ENCODE peak calls at places on chromosomes 12 and 14, in five cellular contexts. X is lower leg skin, I is endothelial cell, Z is neural crest cell, S is bronchial epithelial cell. P is an unnamed sample.

GRCh38 chr12:76784600-76785051 is 20.7 kb downstream of the ZDHHC17 start:
- DNase-seq in Z (no peak), S (peak; percentile 25), X (no peak), I (no peak), P (no peak)

GRCh38 chr12:33649992-33650391 is 210.4 kb upstream of the SYT10 start:
- DNase-seq in I (no peak), Z (no peak), S (no peak), X (no peak), P (no peak)

GRCh38 chr14:74514471-74514932 is 20.9 kb downstream of the ISCA2 start:
- DNase-seq in I (no peak), X (no peak), Z (no peak), S (peak; percentile 60), P (no peak)

GRCh38 chr12:104976703-104977102 is 9.4 kb upstream of the NOPCHAP1 start:
- DNase-seq in Z (no peak), X (no peak), I (no peak), S (no peak), P (no peak)

GRCh38 chr14:28515571-28515970 is 251.0 kb upstream of the FOXG1 start:
- DNase-seq in Z (no peak), X (no peak), I (peak; percentile 7), S (peak; percentile 88), P (no peak)

GRCh38 chr12:68792952-68793351 is 15.0 kb upstream of the MDM2 start:
- DNase-seq in S (peak; percentile 76), Z (no peak), X (peak; percentile 21), I (peak; percentile 34), P (no peak)

GRCh38 chr12:24424889-24425600 is 475.6 kb upstream of the SOX5 start:
- DNase-seq in X (no peak), S (no peak), Z (no peak), I (no peak), P (no peak)

GRCh38 chr12:91628656-91629055 is 446.0 kb upstream of the DCN start:
- DNase-seq in X (no peak), I (no peak), S (no peak), Z (no peak), P (no peak)

GRCh38 chr12:76346798-76347420 is 1.3 kb downstream of the BBS10 start:
- DNase-seq in X (no peak), Z (no peak), S (peak; percentile 55), I (no peak), P (no peak)

GRCh38 chr14:77376380-77376770 is 519 bp downstream of the TMED8 start:
- DNase-seq in S (peak; percentile 8), X (no peak), I (peak; percentile 4), Z (peak; percentile 9), P (no peak)

GRCh38 chr14:68193970-68194634 is 374.5 kb downstream of the RAD51B start:
- DNase-seq in X (no peak), Z (no peak), S (no peak), I (no peak), P (no peak)

GRCh38 chr14:68198713-68199464 is 379.3 kb downstream of the RAD51B start:
- DNase-seq in S (no peak), X (no peak), Z (no peak), I (no peak), P (no peak)

GRCh38 chr14:68195126-68195525 is 375.5 kb downstream of the RAD51B start:
- DNase-seq in S (no peak), X (no peak), Z (no peak), I (no peak), P (no peak)

GRCh38 chr14:68203871-68204270 is 384.3 kb downstream of the RAD51B start:
- DNase-seq in Z (no peak), S (no peak), I (no peak), X (no peak), P (no peak)

GRCh38 chr14:68199465-68200145 is 380.0 kb downstream of the RAD51B start:
- DNase-seq in S (peak; percentile 17), Z (peak; percentile 9), X (peak; percentile 85), I (peak; percentile 8), P (no peak)
- TF ChIP-seq CTCF in S (no peak), Z (no peak), X (no peak), I (no peak), P (no peak)

DNA sequence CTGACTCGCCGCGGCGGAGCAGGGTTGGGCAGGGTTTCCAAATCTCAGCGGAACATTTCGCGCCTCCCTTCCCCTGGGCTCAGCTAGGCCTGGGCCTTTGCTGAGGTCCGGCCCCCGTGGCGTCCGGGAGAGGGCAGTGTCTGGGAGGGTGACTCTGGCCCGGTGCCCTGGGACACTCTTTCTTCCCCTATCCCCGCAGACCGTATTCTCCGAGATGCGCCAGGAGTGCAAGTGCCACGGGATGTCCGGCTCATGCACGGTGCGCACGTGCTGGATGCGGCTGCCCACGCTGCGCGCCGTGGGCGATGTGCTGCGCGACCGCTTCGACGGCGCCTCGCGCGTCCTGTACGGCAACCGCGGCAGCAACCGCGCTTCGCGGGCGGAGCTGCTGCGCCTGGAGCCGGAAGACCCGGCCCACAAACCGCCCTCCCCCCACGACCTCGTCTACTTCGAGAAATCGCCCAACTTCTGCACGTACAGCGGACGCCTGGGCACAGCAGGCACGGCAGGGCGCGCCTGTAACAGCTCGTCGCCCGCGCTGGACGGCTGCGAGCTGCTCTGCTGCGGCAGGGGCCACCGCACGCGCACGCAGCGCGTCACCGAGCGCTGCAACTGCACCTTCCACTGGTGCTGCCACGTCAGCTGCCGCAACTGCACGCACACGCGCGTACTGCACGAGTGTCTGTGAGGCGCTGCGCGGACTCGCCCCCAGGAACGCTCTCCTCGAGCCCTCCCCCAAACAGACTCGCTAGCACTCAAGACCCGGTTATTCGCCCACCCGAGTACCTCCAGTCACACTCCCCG is 3.0 kb downstream of the WNT1 start:
- DNase-seq in Z (no peak), X (no peak), I (no peak), S (no peak), P (no peak)
- TF ChIP-seq CTCF in Z (no peak), X (no peak), I (no peak), S (peak; percentile 2), P (no peak)

GRCh38 chr14:64591809-64592208 is 42.0 kb downstream of the PPP1R36 start:
- DNase-seq in Z (no peak), S (no peak), I (no peak), X (no peak), P (no peak)
- TF ChIP-seq CTCF in Z (no peak), S (no peak), I (no peak), X (no peak), P (no peak)

GRCh38 chr12:29402437-29402836 is 21.5 kb upstream of the ERGIC2 start:
- DNase-seq in I (no peak), X (no peak), S (no peak), Z (no peak), P (no peak)
- TF ChIP-seq CTCF in I (no peak), X (no peak), S (no peak), Z (no peak), P (no peak)

DNA sequence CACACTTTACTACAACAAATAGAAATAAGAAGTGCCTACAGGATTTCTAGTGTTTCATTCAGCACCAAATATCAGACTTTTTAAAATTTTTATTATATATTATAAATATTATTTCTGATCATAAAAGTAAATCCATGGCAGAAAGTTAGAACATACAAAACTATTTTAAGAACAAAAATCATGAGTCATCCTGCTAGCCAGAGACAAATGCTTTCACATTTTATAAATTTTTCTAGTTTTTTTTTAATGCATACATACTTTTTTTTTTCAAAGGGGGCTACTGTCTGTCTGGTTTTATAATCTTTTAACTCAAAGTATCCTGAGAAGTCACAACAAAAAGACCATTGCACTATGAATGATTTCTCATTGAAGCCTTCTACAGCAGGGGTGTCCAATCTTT is 67.5 kb downstream of the EPS8 start:
- DNase-seq in S (no peak), I (no peak), X (no peak), Z (no peak), P (no peak)
- TF ChIP-seq CTCF in S (no peak), I (no peak), X (no peak), Z (no peak), P (no peak)

GRCh38 chr14:60649815-60650381 is 621 bp upstream of the SIX1 start:
- DNase-seq in I (no peak), X (no peak), S (peak; percentile 40), Z (no peak), P (no peak)

GRCh38 chr14:60647837-60648168 is 1.5 kb downstream of the SIX1 start:
- DNase-seq in S (no peak), Z (no peak), X (no peak), I (no peak), P (no peak)

GRCh38 chr14:60648169-60648933 is 926 bp downstream of the SIX1 start:
- DNase-seq in I (peak; percentile 24), S (peak; percentile 13), Z (no peak), X (no peak), P (no peak)

GRCh38 chr14:60650382-60650961 is 1.2 kb upstream of the SIX1 start:
- DNase-seq in I (no peak), Z (no peak), X (no peak), S (peak; percentile 22), P (no peak)

DNA sequence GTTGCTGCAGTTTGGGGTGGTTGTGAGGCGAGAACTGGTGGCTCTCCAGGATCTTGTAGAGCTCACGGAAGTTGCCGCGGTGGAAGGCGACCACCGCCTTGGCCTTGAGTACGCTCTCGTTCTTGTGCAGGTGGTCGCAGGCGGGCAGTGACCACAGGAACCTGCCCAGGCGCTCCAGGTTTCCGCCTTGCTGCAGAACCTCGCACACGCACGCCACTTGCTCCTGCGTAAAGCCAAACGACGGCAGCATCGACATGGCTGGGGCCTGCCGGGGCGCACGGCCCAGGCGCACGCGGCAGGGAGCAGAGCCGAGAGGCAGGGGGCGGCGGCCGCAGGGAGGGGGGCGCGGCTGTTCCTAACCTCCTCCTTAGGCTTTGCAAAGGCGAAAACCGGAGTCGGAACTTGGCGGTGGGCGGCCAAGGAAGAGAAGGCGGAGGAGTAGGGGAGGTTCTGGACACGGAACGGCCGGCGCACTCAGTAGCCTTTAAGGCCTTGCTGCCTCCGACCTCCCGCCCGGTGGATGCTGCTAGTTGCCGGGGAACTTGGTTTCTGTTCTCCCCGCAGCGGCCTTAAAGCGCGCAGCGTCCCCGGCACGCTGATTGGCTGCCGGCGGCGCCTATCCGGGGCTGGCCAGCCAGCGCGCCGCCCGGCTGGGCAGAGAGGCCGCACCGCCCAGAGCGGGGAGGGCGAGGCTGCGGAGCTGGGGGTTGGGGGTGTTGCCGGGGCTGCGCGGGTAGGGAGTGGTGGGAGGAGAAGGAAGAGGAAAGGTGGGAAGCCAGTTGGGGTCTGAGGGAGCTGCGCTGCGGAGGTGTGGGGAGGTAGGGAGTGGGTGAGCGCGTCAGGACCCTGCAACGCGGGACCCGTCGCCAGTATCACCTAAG is at the start of gene SIX1:
- DNase-seq in I (peak; percentile 70), Z (no peak), S (peak; percentile 83), X (peak; percentile 89), P (no peak)
- TF ChIP-seq CTCF in I (no peak), Z (no peak), S (no peak), X (no peak), P (no peak)

DNA sequence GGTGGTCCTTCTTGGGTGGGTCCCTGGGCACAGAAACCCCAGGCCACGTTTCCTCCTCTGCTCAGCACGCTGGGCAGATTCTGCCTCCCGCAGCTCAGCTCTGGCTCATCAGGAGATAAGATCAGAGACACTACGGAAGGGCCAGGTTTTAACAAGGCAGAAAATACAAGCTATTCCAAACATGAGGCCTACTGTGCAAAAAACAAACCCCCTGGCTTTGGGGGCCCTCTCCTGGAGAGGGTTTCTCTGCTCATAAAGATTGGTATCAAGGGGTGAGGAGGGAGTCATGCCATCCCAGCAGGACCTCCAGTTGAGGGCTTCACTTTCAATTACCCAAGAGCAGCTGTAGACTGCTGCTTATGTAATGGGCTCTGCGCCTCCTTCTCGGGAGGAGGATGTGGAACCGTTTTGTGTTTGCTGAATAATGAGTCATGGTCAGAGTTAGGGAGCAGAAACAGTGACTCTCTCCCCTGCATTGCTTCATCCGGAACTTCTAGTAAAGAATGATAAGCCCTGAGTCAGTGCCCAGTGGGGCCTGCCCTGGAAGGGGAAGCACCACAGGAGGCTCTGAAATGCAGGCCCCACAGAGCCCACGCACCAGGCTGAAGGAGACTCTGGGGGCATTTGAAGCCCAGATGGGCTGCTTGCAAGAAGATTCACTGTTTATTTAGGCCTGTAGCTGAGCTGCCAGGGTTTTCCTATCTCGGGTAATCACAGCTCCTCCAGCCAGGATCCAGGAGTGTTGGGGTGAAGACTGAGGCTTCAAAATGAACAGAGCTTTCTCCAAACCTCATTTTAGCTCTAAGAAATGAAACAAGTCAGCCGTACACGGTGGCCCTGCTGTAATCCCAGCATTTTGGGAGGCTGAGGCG is 79.3 kb downstream of the SSPN start:
- DNase-seq in I (no peak), X (peak; percentile 95), S (peak; percentile 100), Z (no peak), P (peak; percentile 58)
- TF ChIP-seq CTCF in I (no peak), X (no peak), S (no peak), Z (no peak), P (no peak)

P was measured in omental fat pad.